ENCODE peak calls at places on chromosome 2, in nine cellular contexts. V is BE2C; O is right atrium auricular region; H is IMR-90; W is neuronal stem cell; X is mesendoderm; B is CD4-positive, alpha-beta memory T cell; N is HCT116; Q is endothelial cell of umbilical vein. M is an unnamed sample. For H3K27me3, the result is how much of the 10 kb centered on the place peaks cover.

GRCh38 chr2:50116611-50117010 is 915.3 kb downstream of the NRXN1 start:
- DNase-seq in V (no peak), O (no peak), H (no peak), W (no peak), X (no peak), B (no peak), N (no peak), Q (no peak), M (no peak)

GRCh38 chr2:190482441-190482840 is 52.1 kb downstream of the NEMP2 start:
- DNase-seq in V (no peak), O (no peak), H (peak), W (no peak), X (no peak), B (no peak), N (no peak), Q (no peak), M (no peak)

GRCh38 chr2:201175971-201176570 is 6.9 kb upstream of the CASP10 start:
- DNase-seq in V (no peak), O (no peak), H (no peak), W (no peak), X (no peak), B (no peak), N (no peak), Q (no peak), M (no peak)

GRCh38 chr2:60867848-60868247 is 13.5 kb upstream of the REL start:
- DNase-seq in V (no peak), O (no peak), H (no peak), W (no peak), X (no peak), B (peak), N (no peak), Q (no peak), M (peak)

GRCh38 chr2:101827246-101827645 is 129.7 kb downstream of the MAP4K4 start:
- DNase-seq in V (no peak), O (no peak), H (peak), W (no peak), X (peak), B (no peak), N (no peak), Q (peak), M (no peak)

GRCh38 chr2:158805936-158806335 is 10.8 kb downstream of the DAPL1 start:
- DNase-seq in V (no peak), O (no peak), H (no peak), W (no peak), X (no peak), B (no peak), N (no peak), Q (no peak), M (no peak)

GRCh38 chr2:157492189-157492773 is 48.4 kb upstream of the CYTIP start:
- DNase-seq in V (peak), O (peak), H (peak), W (peak), X (peak), B (peak), N (peak), Q (peak), M (no peak)

GRCh38 chr2:145068509-145068908 is 548.6 kb upstream of the ZEB2 start:
- DNase-seq in V (no peak), O (no peak), H (no peak), W (no peak), X (no peak), B (no peak), N (no peak), Q (no peak), M (peak)

GRCh38 chr2:158969717-158970521 is 1.5 kb downstream of the TANC1 start:
- DNase-seq in V (peak), O (no peak), H (peak), W (peak), X (peak), B (no peak), N (no peak), Q (peak), M (peak)

GRCh38 chr2:211455225-211455841 is 898.9 kb downstream of the CPS1 start:
- DNase-seq in V (peak), O (peak), H (peak), W (peak), X (peak), B (no peak), N (peak), Q (peak), M (peak)

GRCh38 chr2:199160677-199161465 is 296.9 kb downstream of the SATB2 start:
- DNase-seq in V (no peak), O (no peak), H (peak), W (no peak), X (no peak), B (no peak), N (no peak), Q (peak), M (no peak)

GRCh38 chr2:182649316-182649715 is 66.7 kb upstream of the DNAJC10 start:
- DNase-seq in V (peak), O (no peak), H (peak), W (peak), X (peak), B (no peak), N (peak), Q (peak), M (peak)

GRCh38 chr2:131682122-131682944 is 154.6 kb downstream of the CCDC74A start:
- DNase-seq in V (peak), O (peak), H (peak), W (peak), X (peak), B (peak), N (peak), Q (peak), M (peak)

GRCh38 chr2:17981936-17982335 is 103.5 kb downstream of the KCNS3 start:
- DNase-seq in V (no peak), O (no peak), H (no peak), W (no peak), X (no peak), B (no peak), N (no peak), Q (no peak), M (no peak)

GRCh38 chr2:239586651-239587310 is 186.0 kb upstream of the HDAC4 start:
- DNase-seq in V (no peak), O (no peak), H (no peak), W (no peak), X (no peak), B (no peak), N (no peak), Q (no peak), M (no peak)

DNA sequence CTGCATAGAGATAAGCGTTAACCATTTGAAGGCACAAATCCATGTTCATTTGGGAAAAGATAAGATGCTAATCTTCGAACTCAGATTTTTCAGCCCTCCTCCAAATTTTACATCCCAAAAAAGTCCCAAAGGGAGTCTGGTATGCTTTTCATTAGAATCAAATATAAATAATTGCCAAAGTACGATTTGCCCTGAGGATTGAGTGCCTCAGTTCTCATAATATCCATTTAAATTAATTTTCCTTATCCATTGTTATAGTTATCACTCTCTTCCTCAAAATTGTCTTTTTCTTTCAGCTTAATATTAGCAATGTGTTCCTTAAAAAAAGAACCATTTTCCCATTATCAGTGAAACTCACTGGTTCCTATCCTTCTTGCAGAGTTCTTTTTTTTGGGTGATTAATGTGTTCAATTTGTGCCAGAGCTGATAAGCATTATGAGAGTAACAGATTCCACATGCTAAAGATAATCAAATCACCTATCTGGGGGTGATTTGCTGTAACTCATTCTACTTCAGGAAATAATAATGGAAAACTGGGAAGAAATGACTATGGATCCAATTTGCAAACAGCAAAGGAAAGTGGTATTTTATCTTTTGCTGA is 686 bp downstream of the HNMT start:
- DNase-seq in V (no peak), O (no peak), H (no peak), W (no peak), X (no peak), B (no peak), N (no peak), Q (peak), M (no peak)
- H3K4me3 ChIP-seq in V (peak), O (peak), H (peak), W (peak), X (no peak), B (no peak), N (no peak), Q (peak), M (no peak)

DNA sequence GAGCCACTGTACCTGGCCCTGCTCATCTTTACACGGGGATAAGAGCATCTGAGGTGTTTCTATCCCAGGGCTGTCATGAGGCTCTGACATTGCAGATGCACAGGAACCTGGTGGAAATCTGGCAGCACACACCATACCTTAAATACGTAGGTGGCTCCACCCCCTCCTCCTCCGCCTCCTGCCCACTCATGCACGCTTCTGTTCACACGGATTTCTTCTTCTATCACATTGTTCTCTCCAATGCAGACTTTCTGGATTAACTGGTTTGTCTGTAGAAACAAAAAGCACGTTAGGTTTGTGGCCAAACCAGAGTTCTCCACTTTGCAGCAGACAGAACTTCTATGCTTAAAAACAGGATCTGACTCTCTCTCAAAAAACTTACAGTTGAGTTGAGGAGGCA is 118.2 kb downstream of the CLIP4 start:
- DNase-seq in V (no peak), O (no peak), H (no peak), W (no peak), X (no peak), B (no peak), N (no peak), Q (no peak), M (no peak)
- H3K27me3 ChIP-seq in V (under half), O (under half), H (half or more), W (under half), X (under half), B (under half), N (under half), Q (under half), M (under half)

DNA sequence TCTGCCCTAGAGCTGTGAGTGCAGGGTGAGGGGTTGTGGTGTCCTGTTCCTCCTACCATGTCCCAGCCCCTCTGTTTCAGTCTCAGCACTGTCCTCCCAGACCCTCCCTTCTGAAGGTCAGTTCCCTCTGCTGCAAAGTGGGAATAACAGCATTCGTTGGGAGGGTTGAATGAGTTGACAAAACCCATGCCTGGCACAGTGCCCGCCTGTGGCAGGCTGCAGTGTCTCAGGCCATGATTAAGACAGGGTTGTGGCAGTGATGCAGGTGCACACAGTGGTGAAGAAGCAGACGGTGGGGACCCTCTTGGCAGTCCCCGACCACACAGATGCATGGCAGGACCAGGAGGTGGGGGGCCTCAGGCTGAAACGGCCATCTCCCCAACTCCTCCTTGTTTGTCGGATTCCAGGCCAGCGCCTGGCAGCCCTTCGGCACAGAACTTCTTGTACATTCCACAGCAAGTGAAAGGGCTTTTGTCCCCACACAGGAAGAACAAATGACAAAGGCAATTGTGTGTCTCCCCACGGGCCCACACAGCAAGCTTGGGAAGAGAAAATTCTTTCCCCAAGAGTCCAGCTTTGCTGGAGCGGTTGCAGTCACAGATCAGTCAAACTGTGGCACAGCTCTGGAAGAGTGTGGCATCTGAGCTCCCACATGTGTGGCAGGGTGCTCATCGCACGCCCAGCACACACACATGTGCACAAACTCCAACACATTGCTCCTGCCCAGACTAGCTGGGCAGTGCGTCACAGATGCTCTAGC is 92.0 kb upstream of the MSH2 start:
- DNase-seq in V (peak), O (no peak), H (no peak), W (no peak), X (no peak), B (no peak), N (no peak), Q (no peak), M (peak)
- H3K4me3 ChIP-seq in V (no peak), O (no peak), H (no peak), W (no peak), X (no peak), B (no peak), N (no peak), Q (no peak), M (no peak)

DNA sequence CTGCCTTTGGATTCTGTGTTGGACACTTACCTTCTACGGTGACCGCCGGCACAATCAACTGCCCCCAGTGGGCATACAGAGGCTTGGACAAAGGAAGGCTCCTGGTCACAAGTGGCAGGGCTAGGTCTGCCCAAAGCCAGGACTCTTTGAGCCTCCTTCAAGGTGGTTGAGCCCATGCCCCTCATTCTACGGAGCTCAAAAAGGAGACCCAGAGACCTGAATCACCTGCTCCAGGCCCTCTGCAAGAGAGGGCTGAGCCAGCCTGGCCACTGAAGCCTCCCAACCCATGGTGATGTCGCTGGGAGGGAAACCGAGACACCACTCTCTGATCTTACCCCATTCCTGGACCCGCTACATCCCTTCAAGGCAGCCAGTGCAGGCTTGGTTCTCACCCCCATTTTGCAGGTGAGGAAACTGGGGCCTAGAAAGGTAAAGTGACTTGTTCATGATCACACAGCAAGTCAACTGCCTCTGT is 87.9 kb downstream of the INHBB start:
- DNase-seq in V (no peak), O (no peak), H (no peak), W (no peak), X (no peak), B (no peak), N (no peak), Q (no peak), M (no peak)
- H3K27me3 ChIP-seq in V (under half), O (under half), H (half or more), W (half or more), X (under half), B (under half), N (under half), Q (under half), M (under half)

DNA sequence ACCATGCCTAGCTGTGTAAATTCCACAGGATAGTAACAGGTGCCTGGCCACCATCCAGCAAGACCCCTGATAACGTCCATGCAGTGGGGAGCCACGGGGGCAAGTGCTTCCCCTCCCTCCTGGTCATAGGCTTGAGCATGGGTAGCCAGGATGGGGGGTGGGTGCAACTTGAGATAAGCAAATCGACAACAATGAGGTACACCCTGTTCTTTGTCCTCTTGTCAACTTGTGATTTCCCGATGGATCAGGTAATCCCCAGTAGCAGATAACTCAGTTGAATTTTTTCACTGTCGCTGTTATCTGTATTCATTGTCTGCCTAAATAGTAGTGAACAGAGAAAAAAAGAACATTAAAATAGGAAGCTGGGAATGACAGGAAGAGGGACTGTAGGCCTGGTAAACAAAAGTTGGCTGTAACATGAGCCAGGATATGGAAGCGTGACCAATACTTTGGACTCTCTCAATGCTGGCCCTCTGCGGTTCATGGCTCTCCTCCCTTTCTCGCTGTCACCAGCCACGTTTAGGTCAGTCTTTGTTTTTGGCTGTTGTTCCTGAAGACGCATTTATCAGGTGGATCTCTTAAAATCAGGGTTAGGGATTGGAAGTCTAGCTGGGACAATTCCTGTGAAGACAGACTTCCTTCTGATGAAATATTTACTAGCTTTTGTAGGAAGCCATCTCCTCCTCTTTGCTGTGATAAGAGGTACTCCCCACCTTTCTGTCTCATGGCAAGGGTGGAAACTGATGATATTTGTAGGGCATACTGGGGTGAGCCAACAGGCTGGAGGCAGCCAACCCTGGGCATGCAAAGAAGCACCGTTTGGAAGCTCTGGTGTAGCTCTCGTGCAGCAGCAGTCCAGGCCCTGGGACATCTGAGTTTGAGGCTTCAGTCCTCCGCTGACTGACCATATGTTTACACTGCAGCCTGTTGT is 42.4 kb downstream of the TCF7L1 start:
- DNase-seq in V (no peak), O (no peak), H (peak), W (no peak), X (peak), B (no peak), N (no peak), Q (peak), M (no peak)
- H3K4me3 ChIP-seq in V (no peak), O (no peak), H (no peak), W (no peak), X (no peak), B (no peak), N (no peak), Q (no peak), M (no peak)

M was measured in HL-60.